ENCODE peak calls at places on chromosomes 11 and 22, in four cellular contexts. L is NT2/D1, X is M059J, A is GM12892. M is an unnamed sample.
A peak's percentile ranks its signal among the peaks of the same experiment; 100 is the strongest.

GRCh38 chr11:120516461-120517389 is 5.2 kb downstream of the GRIK4 start:
- DNase-seq in X (no peak), A (no peak), L (no peak), M (no peak)

GRCh38 chr22:29003552-29003951 is 58.1 kb downstream of the C22orf31 start:
- DNase-seq in L (no peak), A (no peak), X (no peak), M (no peak)

GRCh38 chr11:79437274-79437980 is 3.4 kb downstream of the TENM4 start:
- DNase-seq in A (peak; percentile 22), L (peak; percentile 48), X (peak; percentile 72), M (peak; percentile 53)

GRCh38 chr11:94767701-94768601 is at the start of gene AMOTL1:
- DNase-seq in L (peak; percentile 72), X (peak; percentile 92), A (no peak), M (peak; percentile 92)

GRCh38 chr22:26592368-26593015 is 2.6 kb upstream of the TPST2 start:
- DNase-seq in X (no peak), A (no peak), L (no peak), M (no peak)

GRCh38 chr11:1771273-1771672 is 7.5 kb upstream of the CTSD start:
- DNase-seq in X (no peak), L (no peak), A (no peak), M (no peak)

GRCh38 chr11:67051494-67051893 is 5.2 kb upstream of the RHOD start:
- DNase-seq in A (no peak), L (no peak), X (no peak), M (no peak)

GRCh38 chr11:47430524-47430923 is 4.3 kb upstream of the PSMC3 start:
- DNase-seq in X (no peak), L (no peak), A (no peak), M (no peak)